ENCODE peak calls at places on chromosome 4, in four cellular contexts. B is foreskin keratinocyte, H is spleen, S is T1000. Y is an unnamed sample.

GRCh38 chr4:100898844-100899243 is 381.0 kb upstream of the EMCN start:
- DNase-seq in B (no peak), H (no peak), S (no peak), Y (no peak)

GRCh38 chr4:1711055-1711905 is 839 bp downstream of the SLBP start:
- DNase-seq in B (no peak), H (no peak), S (no peak), Y (no peak)

GRCh38 chr4:89586318-89586717 is 250.6 kb downstream of the SNCA start:
- DNase-seq in B (no peak), H (no peak), S (no peak), Y (no peak)

GRCh38 chr4:8010618-8011017 is 71.0 kb upstream of the AFAP1 start:
- DNase-seq in B (no peak), H (no peak), S (no peak), Y (no peak)

GRCh38 chr4:64781737-64782326 is 372.6 kb upstream of the TECRL start:
- DNase-seq in B (no peak), H (no peak), S (no peak), Y (no peak)

GRCh38 chr4:159224412-159224811 is 121.5 kb downstream of the RAPGEF2 start:
- DNase-seq in B (no peak), H (no peak), S (no peak), Y (no peak)

GRCh38 chr4:14375816-14376215 is 626.5 kb upstream of the CPEB2 start:
- DNase-seq in B (peak; percentile 25), H (no peak), S (peak; percentile 22), Y (no peak)

GRCh38 chr4:53500552-53500951 is 90.7 kb downstream of the LNX1 start:
- DNase-seq in B (no peak), H (no peak), S (no peak), Y (no peak)

GRCh38 chr4:169032883-169033645 is 23.0 kb upstream of the CBR4 start:
- DNase-seq in B (no peak), H (no peak), S (no peak), Y (no peak)

GRCh38 chr4:40675166-40675565 is 45.5 kb upstream of the RBM47 start:
- DNase-seq in B (no peak), H (no peak), S (no peak), Y (no peak)

GRCh38 chr4:151091047-151091446 is 8.4 kb upstream of the RPS3A start:
- DNase-seq in B (no peak), H (no peak), S (no peak), Y (no peak)

GRCh38 chr4:107930821-107931774 is at the start of gene CYP2U1:
- DNase-seq in B (no peak), H (peak; percentile 97), S (peak; percentile 57), Y (peak; percentile 16)

GRCh38 chr4:37008199-37008598 is 236.3 kb upstream of the NWD2 start:
- DNase-seq in B (peak; percentile 3), H (no peak), S (peak; percentile 32), Y (no peak)

GRCh38 chr4:143559757-143560147 is 46.2 kb downstream of the SMARCA5 start:
- DNase-seq in B (no peak), H (peak; percentile 82), S (no peak), Y (no peak)

GRCh38 chr4:119315036-119315435 is 6.9 kb downstream of the FABP2 start:
- DNase-seq in B (no peak), H (no peak), S (no peak), Y (no peak)

GRCh38 chr4:65917486-65917885 is 247.2 kb upstream of the EPHA5 start:
- DNase-seq in B (peak; percentile 12), H (no peak), S (no peak), Y (no peak)

GRCh38 chr4:102871772-102872171 is 3.0 kb downstream of the CISD2 start:
- DNase-seq in B (no peak), H (no peak), S (no peak), Y (no peak)

GRCh38 chr4:185847352-185848078 is 35.5 kb upstream of the SORBS2 start:
- DNase-seq in B (peak; percentile 94), H (no peak), S (peak; percentile 2), Y (no peak)

GRCh38 chr4:5045099-5045498 is 6.2 kb upstream of the STK32B start:
- DNase-seq in B (no peak), H (no peak), S (no peak), Y (no peak)

GRCh38 chr4:45518832-45519231 is 605.0 kb downstream of the GABRG1 start:
- DNase-seq in B (no peak), H (no peak), S (no peak), Y (no peak)

GRCh38 chr4:73740353-73740778 is at the start of gene CXCL8:
- DNase-seq in B (peak; percentile 82), H (no peak), S (peak; percentile 15), Y (peak; percentile 38)

GRCh38 chr4:140116442-140117104 is 37.4 kb downstream of the MAML3 start:
- DNase-seq in B (no peak), H (no peak), S (no peak), Y (no peak)

GRCh38 chr4:65658117-65658516 is 12.2 kb downstream of the EPHA5 start:
- DNase-seq in B (no peak), H (no peak), S (no peak), Y (no peak)

GRCh38 chr4:164876680-164877324 is at the start of gene APELA:
- DNase-seq in B (no peak), H (no peak), S (no peak), Y (no peak)

GRCh38 chr4:72305080-72305479 is 263.9 kb downstream of the ADAMTS3 start:
- DNase-seq in B (no peak), H (no peak), S (no peak), Y (no peak)

GRCh38 chr4:54840992-54841768 is 183.4 kb downstream of the KIT start:
- DNase-seq in B (no peak), H (no peak), S (no peak), Y (no peak)

GRCh38 chr4:141124224-141124623 is 9.0 kb downstream of the RNF150 start:
- DNase-seq in B (no peak), H (no peak), S (no peak), Y (no peak)

GRCh38 chr4:4869380-4869723 is 9.9 kb downstream of the MSX1 start:
- DNase-seq in B (no peak), H (no peak), S (no peak), Y (no peak)

GRCh38 chr4:98673978-98674377 is 15.6 kb upstream of the TSPAN5 start:
- DNase-seq in B (no peak), H (no peak), S (no peak), Y (no peak)

GRCh38 chr4:183297675-183298074 is 22.4 kb downstream of the CLDN22 start:
- DNase-seq in B (no peak), H (no peak), S (no peak), Y (no peak)

GRCh38 chr4:91025240-91026173 is 898.3 kb downstream of the CCSER1 start:
- DNase-seq in B (no peak), H (no peak), S (no peak), Y (no peak)

GRCh38 chr4:5955201-5955821 is 62.4 kb upstream of the CRMP1 start:
- DNase-seq in B (no peak), H (no peak), S (no peak), Y (no peak)

GRCh38 chr4:169270810-169271691 is at the start of gene SH3RF1:
- DNase-seq in B (peak; percentile 42), H (peak; percentile 89), S (peak; percentile 56), Y (peak; percentile 58)

GRCh38 chr4:134533068-134533467 is 331.5 kb upstream of the PABPC4L start:
- DNase-seq in B (no peak), H (no peak), S (no peak), Y (no peak)

GRCh38 chr4:13656569-13656988 is 29.1 kb upstream of the BOD1L1 start:
- DNase-seq in B (no peak), H (peak; percentile 81), S (peak; percentile 60), Y (peak; percentile 49)

GRCh38 chr4:65597697-65598096 is 72.6 kb downstream of the EPHA5 start:
- DNase-seq in B (no peak), H (no peak), S (no peak), Y (no peak)

GRCh38 chr4:94390804-94391410 is 48.3 kb upstream of the HPGDS start:
- DNase-seq in B (no peak), H (no peak), S (no peak), Y (no peak)

GRCh38 chr4:172726001-172726423 is 442.6 kb upstream of the GALNT7 start:
- DNase-seq in B (no peak), H (no peak), S (no peak), Y (no peak)

GRCh38 chr4:74039065-74039763 is 725 bp upstream of the CXCL3 start:
- DNase-seq in B (no peak), H (no peak), S (no peak), Y (no peak)